ENCODE peak calls at places on chromosome 11, in ten cellular contexts. V is HT-29; J is activated CD4-positive, alpha-beta T cell treated with anti-CD3 and anti-CD28 coated beads, Interleukin-2, amount 50 U/mL, for 48 hours; Q is CD8-positive, alpha-beta memory T cell; K is activated CD4-positive, alpha-beta memory T cell treated with anti-CD3 and anti-CD28 coated beads, Interleukin-2, amount 10 ng/mL, durations not matched to agents 7 days and 5 days; W is stimulated activated CD8-positive, alpha-beta memory T cell treated with anti-CD3 and anti-CD28 coated beads, Interleukin-12 subunit alpha, Interleukin-12 subunit beta, amount 100 ng/mL, for 4 hours; B is NCI-H1694; U is foreskin keratinocyte; Z is activated T-cell treated with anti-CD3 and anti-CD28 coated beads, Interleukin-2, amount 50 U/mL, for 72 hours; T is prostate gland. F is an unnamed sample.

GRCh38 chr11:10909141-10909883 is 51.5 kb upstream of the ZBED5 start:
- DNase-seq in B (no peak), W (no peak), V (no peak), Q (no peak), T (no peak), Z (no peak), K (no peak), J (no peak), U (peak), F (no peak)

GRCh38 chr11:12765428-12765827 is 91.2 kb downstream of the TEAD1 start:
- DNase-seq in Z (no peak), W (no peak), Q (no peak), J (no peak), K (no peak), T (no peak), V (no peak), U (no peak), B (peak), F (peak)

GRCh38 chr11:61273151-61274078 is 21.7 kb downstream of the VWCE start:
- DNase-seq in Z (no peak), B (no peak), W (no peak), K (no peak), U (peak), T (no peak), V (no peak), J (no peak), Q (no peak), F (no peak)

GRCh38 chr11:2569321-2569721 is 124.5 kb downstream of the KCNQ1 start:
- DNase-seq in U (no peak), K (no peak), Z (no peak), Q (no peak), J (no peak), T (no peak), B (no peak), V (no peak), W (no peak), F (no peak)

GRCh38 chr11:1200611-1201191 is 22.2 kb upstream of the MUC5B start:
- DNase-seq in Z (peak), T (no peak), V (no peak), W (no peak), B (no peak), K (no peak), J (no peak), U (no peak), Q (no peak), F (no peak)

GRCh38 chr11:70824590-70825300 is 426.4 kb downstream of the CTTN start:
- DNase-seq in T (no peak), K (no peak), U (no peak), J (no peak), Z (no peak), W (no peak), V (no peak), B (no peak), Q (no peak), F (no peak)

GRCh38 chr11:32430586-32431357 is 4.6 kb downstream of the WT1 start:
- DNase-seq in B (no peak), Z (no peak), Q (no peak), J (no peak), U (no peak), V (no peak), T (no peak), K (no peak), W (no peak), F (no peak)

GRCh38 chr11:125358254-125358840 is 137.7 kb downstream of the FEZ1 start:
- DNase-seq in J (no peak), T (no peak), V (no peak), Q (no peak), U (no peak), W (no peak), B (no peak), K (no peak), Z (no peak), F (no peak)

GRCh38 chr11:115552773-115553438 is 48.7 kb upstream of the CADM1 start:
- DNase-seq in W (no peak), Z (no peak), U (no peak), J (no peak), V (no peak), Q (no peak), K (no peak), B (no peak), T (no peak), F (no peak)

GRCh38 chr11:15159085-15159484 is 44.4 kb downstream of the INSC start:
- DNase-seq in T (no peak), Z (no peak), J (no peak), V (peak), W (no peak), K (no peak), Q (no peak), B (no peak), U (peak), F (no peak)

GRCh38 chr11:12725047-12725862 is 51.0 kb downstream of the TEAD1 start:
- DNase-seq in Q (no peak), Z (no peak), B (no peak), U (no peak), T (peak), K (no peak), W (no peak), J (no peak), V (peak), F (no peak)

GRCh38 chr11:465896-466538 is 15.9 kb downstream of the PTDSS2 start:
- DNase-seq in U (no peak), K (no peak), Q (no peak), B (no peak), V (peak), T (no peak), Z (no peak), J (no peak), W (no peak), F (no peak)

GRCh38 chr11:75475767-75476650 is 43.0 kb upstream of the KLHL35 start:
- DNase-seq in V (no peak), U (peak), K (peak), J (no peak), Q (peak), Z (peak), B (no peak), W (no peak), T (no peak), F (peak)

GRCh38 chr11:69540118-69541000 is 58.9 kb downstream of the LINC01488 start:
- DNase-seq in T (no peak), K (no peak), B (no peak), J (no peak), W (no peak), V (no peak), Z (no peak), Q (no peak), U (no peak), F (no peak)

GRCh38 chr11:32429477-32429876 is 5.9 kb downstream of the WT1 start:
- DNase-seq in T (no peak), Z (no peak), Q (no peak), U (no peak), K (no peak), W (no peak), J (no peak), B (no peak), V (no peak), F (no peak)

GRCh38 chr11:115406404-115406803 is 97.8 kb downstream of the CADM1 start:
- DNase-seq in B (no peak), V (no peak), T (no peak), Z (no peak), K (no peak), Q (no peak), W (no peak), U (no peak), J (no peak), F (no peak)

GRCh38 chr11:65424200-65425104 is 1.9 kb downstream of the NEAT1 start:
- DNase-seq in W (peak), T (no peak), B (peak), J (peak), U (peak), Z (peak), K (peak), Q (peak), V (peak), F (peak)

GRCh38 chr11:6303657-6304056 is 16.6 kb downstream of the CAVIN3 start:
- DNase-seq in B (no peak), V (no peak), T (no peak), Z (no peak), J (no peak), Q (no peak), U (no peak), K (no peak), W (no peak), F (no peak)

GRCh38 chr11:85109141-85109540 is 518.0 kb downstream of the DLG2 start:
- DNase-seq in V (no peak), W (no peak), J (no peak), K (no peak), U (no peak), Q (no peak), T (no peak), B (no peak), Z (no peak), F (no peak)

GRCh38 chr11:68328374-68329091 is 16.1 kb downstream of the LRP5 start:
- DNase-seq in Q (no peak), B (no peak), Z (no peak), V (peak), J (no peak), U (no peak), K (no peak), T (no peak), W (no peak), F (no peak)

GRCh38 chr11:3994030-3994640 is 100.5 kb upstream of the RRM1 start:
- DNase-seq in V (peak), T (no peak), Q (no peak), K (no peak), J (no peak), B (no peak), Z (no peak), U (peak), W (no peak), F (no peak)

GRCh38 chr11:76322593-76323341 is 58.2 kb downstream of the THAP12 start:
- DNase-seq in V (peak), Z (peak), K (no peak), Q (no peak), W (no peak), B (no peak), T (no peak), U (no peak), J (no peak), F (no peak)

GRCh38 chr11:65078151-65078550 is 5.7 kb downstream of the CDCA5 start:
- DNase-seq in T (no peak), B (peak), K (peak), U (peak), J (peak), Z (peak), V (peak), W (peak), Q (peak), F (peak)

GRCh38 chr11:64056213-64056785 is 20.6 kb downstream of the FLRT1 start:
- DNase-seq in T (no peak), B (peak), U (no peak), K (no peak), Z (no peak), W (no peak), J (no peak), Q (no peak), V (no peak), F (peak)

GRCh38 chr11:42239102-42239501 is 779.6 kb upstream of the LRRC4C start:
- DNase-seq in B (no peak), V (no peak), Q (no peak), W (no peak), U (peak), T (peak), K (no peak), Z (no peak), J (no peak), F (no peak)

GRCh38 chr11:113806403-113806802 is 26.8 kb downstream of the CLDN25 start:
- DNase-seq in Z (peak), U (peak), B (no peak), Q (no peak), V (peak), W (no peak), T (no peak), K (no peak), J (no peak), F (no peak)

GRCh38 chr11:69280994-69281393 is 13.0 kb upstream of the MYEOV start:
- DNase-seq in U (peak), B (no peak), J (no peak), W (no peak), Q (no peak), Z (no peak), K (no peak), V (peak), T (no peak), F (no peak)

GRCh38 chr11:126926376-126926791 is 74.2 kb downstream of the KIRREL3 start:
- DNase-seq in T (no peak), V (no peak), Z (no peak), K (no peak), Q (no peak), U (no peak), W (no peak), B (no peak), J (no peak), F (no peak)

GRCh38 chr11:123594188-123594901 is 60.1 kb downstream of the SCN3B start:
- DNase-seq in U (no peak), T (no peak), K (no peak), Z (no peak), W (no peak), J (no peak), V (no peak), B (no peak), Q (no peak), F (no peak)

GRCh38 chr11:111310723-111311122 is 12.4 kb downstream of the POU2AF3 start:
- DNase-seq in T (no peak), W (no peak), Q (no peak), B (no peak), Z (no peak), U (no peak), K (no peak), V (peak), J (no peak), F (no peak)

GRCh38 chr11:6654281-6655019 is 1.2 kb downstream of the DCHS1 start:
- DNase-seq in U (no peak), K (no peak), J (no peak), B (no peak), W (no peak), Q (no peak), Z (no peak), V (no peak), T (no peak), F (no peak)

GRCh38 chr11:45959851-45960250 is 37.4 kb downstream of the LARGE2 start:
- DNase-seq in W (no peak), Q (no peak), U (no peak), K (no peak), B (no peak), J (no peak), T (no peak), V (no peak), Z (no peak), F (no peak)

GRCh38 chr11:70643642-70644041 is 245.3 kb downstream of the CTTN start:
- DNase-seq in T (no peak), Z (no peak), Q (no peak), V (no peak), K (no peak), U (no peak), J (no peak), B (no peak), W (no peak), F (no peak)

GRCh38 chr11:78415338-78415737 is 2.3 kb downstream of the GAB2 start:
- DNase-seq in U (no peak), Z (no peak), T (no peak), K (no peak), V (no peak), W (no peak), Q (no peak), B (no peak), J (no peak), F (no peak)

GRCh38 chr11:34775417-34775888 is 140.7 kb downstream of the APIP start:
- DNase-seq in Z (no peak), K (no peak), W (no peak), J (no peak), Q (no peak), B (no peak), U (no peak), T (no peak), V (no peak), F (no peak)

GRCh38 chr11:121159721-121160120 is 58.7 kb downstream of the TECTA start:
- DNase-seq in J (no peak), B (peak), W (no peak), K (no peak), T (no peak), V (no peak), Z (no peak), Q (no peak), U (no peak), F (no peak)

GRCh38 chr11:71238285-71238875 is 14.0 kb downstream of the SHANK2 start:
- DNase-seq in K (no peak), Z (no peak), Q (no peak), T (no peak), B (no peak), U (no peak), W (no peak), V (no peak), J (no peak), F (no peak)